ENCODE peak calls at places on chromosomes 11 and 22, in eight cellular contexts. W, F, S, U, T, G, O and X are unnamed samples.

GRCh38 chr22:41880653-41881052 is 34.2 kb downstream of the SHISA8 start:
- DNase-seq in T (no peak), G (no peak), F (no peak), U (no peak), O (no peak), W (peak), S (no peak), X (no peak)

GRCh38 chr11:69615545-69616278 is 25.2 kb upstream of the CCND1 start:
- DNase-seq in W (no peak), U (no peak), O (no peak), G (no peak), S (no peak), T (no peak), F (no peak), X (no peak)

GRCh38 chr11:34204396-34205279 is 99.2 kb downstream of the NAT10 start:
- DNase-seq in F (no peak), W (no peak), G (no peak), U (peak), S (no peak), T (peak), O (no peak), X (no peak)

GRCh38 chr11:67022961-67023956 is at the start of gene SYT12:
- DNase-seq in O (peak), U (peak), T (no peak), S (no peak), F (no peak), G (peak), W (no peak), X (no peak)

GRCh38 chr22:23176645-23177027 is 3.7 kb upstream of the BCR start:
- DNase-seq in W (no peak), U (no peak), S (no peak), T (no peak), G (no peak), O (no peak), F (no peak), X (no peak)

GRCh38 chr11:133753150-133753549 is 92.2 kb downstream of the SPATA19 start:
- DNase-seq in S (no peak), W (no peak), G (no peak), F (no peak), O (no peak), T (no peak), U (no peak), X (no peak)

GRCh38 chr11:68374531-68374930 is 62.1 kb downstream of the LRP5 start:
- DNase-seq in S (no peak), U (no peak), F (peak), G (no peak), O (no peak), T (peak), W (no peak), X (no peak)

GRCh38 chr22:37330200-37331033 is 48.1 kb downstream of the CYTH4 start:
- DNase-seq in U (peak), T (peak), W (no peak), F (no peak), S (peak), G (peak), O (peak), X (peak)

GRCh38 chr11:73866586-73866996 is 10.1 kb downstream of the COA4 start:
- DNase-seq in U (peak), T (peak), G (peak), S (no peak), F (peak), W (no peak), O (no peak), X (no peak)

GRCh38 chr11:42770444-42771065 is 541.2 kb upstream of the API5 start:
- DNase-seq in G (peak), U (peak), T (no peak), S (peak), F (no peak), O (peak), W (no peak), X (peak)

GRCh38 chr11:4203603-4204360 is 109.2 kb downstream of the RRM1 start:
- DNase-seq in U (peak), G (no peak), T (no peak), S (no peak), W (no peak), O (no peak), F (no peak), X (no peak)

GRCh38 chr22:46542011-46542985 is 4.9 kb upstream of the CELSR1 start:
- DNase-seq in O (peak), T (peak), G (peak), S (peak), U (peak), F (peak), W (peak), X (peak)

GRCh38 chr11:19595840-19596751 is 116.5 kb upstream of the NAV2 start:
- DNase-seq in T (peak), F (peak), U (peak), G (peak), W (peak), O (no peak), S (no peak), X (no peak)

GRCh38 chr11:124762624-124763155 is 600 bp upstream of the ESAM start:
- DNase-seq in G (no peak), S (no peak), O (peak), W (no peak), F (no peak), U (peak), T (no peak), X (peak)

GRCh38 chr22:37967147-37967546 is 13.6 kb downstream of the POLR2F start:
- DNase-seq in O (no peak), T (peak), G (peak), F (no peak), U (no peak), W (no peak), S (no peak), X (no peak)

GRCh38 chr11:14414470-14415461 is 55.8 kb upstream of the RRAS2 start:
- DNase-seq in F (no peak), T (peak), O (no peak), G (no peak), W (no peak), S (no peak), U (no peak), X (peak)

GRCh38 chr11:112656772-112657428 is 304.3 kb upstream of the NCAM1 start:
- DNase-seq in U (no peak), G (peak), O (no peak), S (no peak), F (no peak), T (peak), W (peak), X (no peak)

GRCh38 chr11:35798423-35798822 is 135.8 kb downstream of the TRIM44 start:
- DNase-seq in G (peak), S (no peak), F (no peak), U (no peak), T (peak), O (no peak), W (no peak), X (no peak)

GRCh38 chr11:63961608-63962412 is 12.6 kb upstream of the COX8A start:
- DNase-seq in G (peak), W (peak), T (peak), S (no peak), F (no peak), U (peak), O (no peak), X (peak)

GRCh38 chr11:18723991-18724390 is 2.0 kb downstream of the IGSF22 start:
- DNase-seq in F (no peak), T (no peak), G (no peak), O (no peak), U (no peak), S (no peak), W (peak), X (no peak)

DNA sequence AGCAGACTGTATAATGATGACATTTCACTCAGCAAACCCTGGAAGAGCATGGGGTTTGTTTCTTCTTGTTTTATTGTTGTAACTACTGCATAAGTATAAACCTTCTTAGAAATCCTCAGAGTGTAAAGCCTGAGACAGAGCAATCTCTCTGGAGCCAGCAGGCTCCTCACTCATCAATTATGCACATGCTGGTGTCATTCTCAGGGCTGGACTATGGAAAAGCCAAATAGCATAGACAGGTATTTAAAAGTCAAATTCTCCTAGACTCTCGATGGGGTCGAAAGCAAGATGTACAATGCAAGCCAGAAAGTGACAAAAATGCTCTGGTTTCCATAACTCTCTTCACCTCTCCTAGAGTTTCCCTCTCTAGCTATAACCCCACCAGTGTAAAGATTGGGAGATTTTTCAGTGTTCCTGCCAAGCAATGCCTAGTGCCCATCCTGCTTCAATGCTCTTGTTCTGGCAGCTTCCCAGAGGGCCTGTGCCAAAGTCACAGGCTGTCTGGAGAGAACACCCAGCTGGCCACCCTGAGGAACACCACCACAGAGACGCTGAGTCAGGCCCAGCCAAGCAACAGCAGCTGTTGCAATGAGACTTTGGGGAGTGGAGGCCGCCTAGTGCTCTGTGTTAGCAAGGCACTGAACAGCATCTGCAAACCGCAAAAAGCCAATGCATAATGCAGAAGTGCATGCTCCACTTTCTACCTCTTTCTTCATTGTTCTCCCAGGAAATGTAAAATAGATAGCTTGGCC is 167.9 kb downstream of the NXPE2 start:
- DNase-seq in O (no peak), F (no peak), G (no peak), W (peak), U (peak), S (no peak), T (no peak), X (no peak)
- TF ChIP-seq CTCF in O (no peak), F (no peak), G (no peak), W (peak), U (no peak), S (no peak), T (no peak), X (peak)

GRCh38 chr11:47216141-47216798 is 1.5 kb downstream of the DDB2 start:
- DNase-seq in S (no peak), U (peak), W (no peak), T (peak), G (peak), O (no peak), F (peak), X (peak)
- TF ChIP-seq CTCF in S (no peak), U (peak), W (no peak), T (no peak), G (no peak), O (no peak), F (no peak), X (no peak)

DNA sequence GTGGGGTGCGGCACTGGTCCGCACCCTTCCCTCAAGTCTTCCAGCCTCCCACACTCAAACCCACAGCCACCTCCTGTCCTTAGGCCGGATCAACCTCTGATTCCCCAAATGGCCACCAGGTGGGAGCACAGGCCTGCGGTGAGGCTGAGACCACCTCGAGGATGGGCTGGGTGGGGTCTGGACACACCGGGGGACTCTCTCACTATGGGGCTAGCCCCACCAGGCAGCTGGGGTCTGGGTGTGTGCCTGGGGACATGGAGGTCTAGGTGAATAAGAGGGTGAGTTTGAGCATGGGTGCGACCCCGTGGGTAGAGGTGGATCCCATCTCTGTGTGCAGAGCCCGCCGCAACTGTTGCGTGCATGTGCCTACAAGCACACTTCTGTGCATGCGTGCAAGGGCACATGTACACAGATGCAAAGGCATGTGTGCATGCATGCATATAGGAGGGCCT is 32.6 kb downstream of the MYO18B start:
- DNase-seq in F (no peak), W (peak), G (no peak), S (peak), O (peak), U (no peak), T (no peak), X (peak)
- TF ChIP-seq CTCF in F (no peak), W (peak), G (peak), S (peak), O (peak), U (peak), T (peak), X (peak)

GRCh38 chr11:75667268-75667830 is 1.5 kb downstream of the MAP6 start:
- DNase-seq in S (peak), F (no peak), O (peak), U (peak), G (peak), T (no peak), W (no peak), X (peak)
- TF ChIP-seq CTCF in S (no peak), F (peak), O (no peak), U (peak), G (no peak), T (no peak), W (no peak), X (no peak)

GRCh38 chr11:126997196-126997595 is 3.4 kb downstream of the KIRREL3 start:
- DNase-seq in W (no peak), G (no peak), F (no peak), S (no peak), U (no peak), T (peak), O (no peak), X (no peak)
- TF ChIP-seq CTCF in W (no peak), G (no peak), F (no peak), S (no peak), U (no peak), T (no peak), O (no peak), X (no peak)

GRCh38 chr11:2138075-2138435 is 1.1 kb downstream of the IGF2 start:
- DNase-seq in G (no peak), F (no peak), T (no peak), U (no peak), S (no peak), O (peak), W (peak), X (no peak)

GRCh38 chr11:2139118-2139490 is at the start of gene IGF2:
- DNase-seq in U (no peak), T (no peak), S (no peak), O (peak), G (no peak), W (peak), F (no peak), X (no peak)

GRCh38 chr11:2140411-2141400 is 1.5 kb upstream of the IGF2 start:
- DNase-seq in W (peak), S (no peak), T (no peak), O (peak), F (no peak), U (no peak), G (no peak), X (no peak)

GRCh38 chr11:2138436-2139117 is 612 bp downstream of the IGF2 start:
- DNase-seq in G (no peak), F (no peak), T (no peak), O (peak), W (peak), S (no peak), U (no peak), X (no peak)

DNA sequence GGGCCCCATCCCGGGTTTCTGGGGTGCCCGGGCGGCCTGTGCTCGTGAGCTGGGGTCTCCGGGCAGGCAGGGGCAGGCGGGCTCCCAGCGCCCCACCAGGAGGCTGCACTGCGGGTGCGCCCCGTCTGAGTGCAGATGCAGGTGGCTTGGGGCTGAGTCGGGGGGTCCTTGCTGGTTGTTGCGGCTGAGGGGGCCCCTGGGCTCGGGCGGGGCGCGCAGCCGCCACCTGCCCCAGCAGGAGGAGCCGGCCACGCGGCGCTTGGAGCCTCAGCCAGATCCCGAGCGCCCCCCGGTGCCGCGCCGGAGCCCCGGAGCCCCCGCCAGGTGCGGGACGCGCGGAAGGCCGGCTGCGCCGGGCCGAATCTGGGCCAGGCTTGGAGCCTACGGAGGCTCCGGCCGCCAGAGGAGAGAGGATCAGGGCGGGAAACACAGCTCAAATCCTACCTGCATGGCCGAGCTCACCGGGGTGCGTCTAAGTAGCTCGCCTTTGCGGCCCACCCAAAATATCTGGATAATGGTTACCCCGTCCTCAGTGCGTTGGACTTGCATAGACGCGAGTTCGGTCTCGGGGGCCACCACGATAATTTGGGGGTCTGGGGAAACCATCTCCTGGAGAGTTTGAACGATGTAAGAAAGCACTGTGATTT is 625 bp upstream of the IGF2 start:
- DNase-seq in T (no peak), U (no peak), S (no peak), W (peak), G (no peak), O (no peak), F (no peak), X (no peak)
- TF ChIP-seq CTCF in T (no peak), U (no peak), S (no peak), W (no peak), G (no peak), O (no peak), F (no peak), X (no peak)

DNA sequence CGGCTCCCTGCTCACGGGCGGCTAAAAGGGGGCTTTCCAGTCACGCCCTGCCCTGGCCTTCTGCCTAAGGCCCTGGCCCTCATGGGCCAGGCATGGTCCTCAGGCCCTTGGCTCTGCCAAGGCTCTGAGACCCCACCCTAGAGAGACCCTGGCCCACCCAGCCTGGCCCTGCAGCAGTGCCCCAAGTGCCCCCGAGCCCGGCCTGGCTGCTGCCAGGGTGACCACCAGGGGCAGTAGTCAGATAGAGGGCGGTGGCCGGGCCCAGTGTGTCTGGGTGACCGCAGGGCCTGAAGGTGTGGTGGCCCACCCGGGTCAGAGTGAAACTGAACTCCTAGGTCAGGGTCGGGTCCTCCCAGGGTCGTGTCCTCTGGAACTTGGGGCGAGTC is 29.4 kb upstream of the CCDC188 start:
- DNase-seq in U (no peak), T (no peak), O (peak), W (no peak), F (no peak), G (no peak), S (no peak), X (no peak)
- TF ChIP-seq CTCF in U (no peak), T (peak), O (peak), W (no peak), F (no peak), G (peak), S (peak), X (no peak)